ENCODE peak calls at places on chromosomes 2 and 18, in ten cellular contexts. One of them, this sample, is unnamed.

GRCh38 chr2:20501974-20502373 is 55.1 kb downstream of the RHOB start:
- DNase-seq in psoas muscle: peak; percentile 32
- DNase-seq in AG10803: peak; percentile 99
- DNase-seq in foreskin fibroblast: peak; percentile 96
- DNase-seq in keratinocyte: no peak
- DNase-seq in fibroblast of lung: peak; percentile 100
- DNase-seq in cardiac fibroblast: peak; percentile 99
- DNase-seq in CD8-positive, alpha-beta T cell: no peak
- DNase-seq in tibial artery: no peak
- DNase-seq in activated CD8-positive, alpha-beta T cell treated with anti-CD3 and anti-CD28 coated beads for 36 hours: no peak
- DNase-seq in this sample: no peak

GRCh38 chr18:50879302-50880107 is 587 bp downstream of the ME2 start:
- DNase-seq in cardiac fibroblast: peak; percentile 55
- DNase-seq in tibial artery: peak; percentile 25
- DNase-seq in foreskin fibroblast: peak; percentile 65
- DNase-seq in AG10803: peak; percentile 48
- DNase-seq in fibroblast of lung: peak; percentile 62
- DNase-seq in psoas muscle: no peak
- DNase-seq in CD8-positive, alpha-beta T cell: peak; percentile 20
- DNase-seq in keratinocyte: no peak
- DNase-seq in activated CD8-positive, alpha-beta T cell treated with anti-CD3 and anti-CD28 coated beads for 36 hours: peak; percentile 39
- DNase-seq in this sample: peak; percentile 45

GRCh38 chr2:219969508-219969907 is 342.1 kb downstream of the SLC4A3 start:
- DNase-seq in tibial artery: no peak
- DNase-seq in keratinocyte: peak; percentile 82
- DNase-seq in psoas muscle: no peak
- DNase-seq in AG10803: peak; percentile 70
- DNase-seq in foreskin fibroblast: peak; percentile 18
- DNase-seq in cardiac fibroblast: peak; percentile 1
- DNase-seq in CD8-positive, alpha-beta T cell: no peak
- DNase-seq in activated CD8-positive, alpha-beta T cell treated with anti-CD3 and anti-CD28 coated beads for 36 hours: no peak
- DNase-seq in fibroblast of lung: peak; percentile 64
- DNase-seq in this sample: no peak

GRCh38 chr2:160376576-160376975 is 117.0 kb downstream of the RBMS1 start:
- DNase-seq in foreskin fibroblast: peak; percentile 54
- DNase-seq in fibroblast of lung: peak; percentile 70
- DNase-seq in cardiac fibroblast: peak; percentile 94
- DNase-seq in CD8-positive, alpha-beta T cell: no peak
- DNase-seq in keratinocyte: no peak
- DNase-seq in tibial artery: no peak
- DNase-seq in AG10803: peak; percentile 58
- DNase-seq in psoas muscle: no peak
- DNase-seq in activated CD8-positive, alpha-beta T cell treated with anti-CD3 and anti-CD28 coated beads for 36 hours: no peak
- DNase-seq in this sample: no peak

GRCh38 chr2:170013802-170014551 is 164.0 kb upstream of the MYO3B start:
- DNase-seq in AG10803: no peak
- DNase-seq in activated CD8-positive, alpha-beta T cell treated with anti-CD3 and anti-CD28 coated beads for 36 hours: no peak
- DNase-seq in CD8-positive, alpha-beta T cell: no peak
- DNase-seq in tibial artery: no peak
- DNase-seq in psoas muscle: no peak
- DNase-seq in foreskin fibroblast: no peak
- DNase-seq in fibroblast of lung: no peak
- DNase-seq in cardiac fibroblast: no peak
- DNase-seq in keratinocyte: no peak
- DNase-seq in this sample: no peak

GRCh38 chr2:170525566-170525900 is 189.6 kb upstream of the SP5 start:
- DNase-seq in tibial artery: peak; percentile 93
- DNase-seq in AG10803: peak; percentile 95
- DNase-seq in CD8-positive, alpha-beta T cell: no peak
- DNase-seq in activated CD8-positive, alpha-beta T cell treated with anti-CD3 and anti-CD28 coated beads for 36 hours: no peak
- DNase-seq in cardiac fibroblast: peak; percentile 97
- DNase-seq in psoas muscle: peak; percentile 87
- DNase-seq in fibroblast of lung: peak; percentile 97
- DNase-seq in foreskin fibroblast: peak; percentile 98
- DNase-seq in keratinocyte: peak; percentile 41
- DNase-seq in this sample: no peak

GRCh38 chr2:238727585-238728321 is 120.1 kb upstream of the TWIST2 start:
- DNase-seq in AG10803: peak; percentile 99
- DNase-seq in cardiac fibroblast: peak; percentile 60
- DNase-seq in keratinocyte: no peak
- DNase-seq in CD8-positive, alpha-beta T cell: no peak
- DNase-seq in foreskin fibroblast: peak; percentile 96
- DNase-seq in psoas muscle: peak; percentile 83
- DNase-seq in tibial artery: peak; percentile 77
- DNase-seq in fibroblast of lung: peak; percentile 81
- DNase-seq in activated CD8-positive, alpha-beta T cell treated with anti-CD3 and anti-CD28 coated beads for 36 hours: no peak
- DNase-seq in this sample: no peak

GRCh38 chr2:135694711-135695110 is 46.9 kb upstream of the UBXN4 start:
- DNase-seq in CD8-positive, alpha-beta T cell: no peak
- DNase-seq in psoas muscle: no peak
- DNase-seq in keratinocyte: no peak
- DNase-seq in cardiac fibroblast: peak; percentile 37
- DNase-seq in fibroblast of lung: peak; percentile 25
- DNase-seq in activated CD8-positive, alpha-beta T cell treated with anti-CD3 and anti-CD28 coated beads for 36 hours: no peak
- DNase-seq in tibial artery: no peak
- DNase-seq in AG10803: peak; percentile 23
- DNase-seq in foreskin fibroblast: peak; percentile 44
- DNase-seq in this sample: no peak

GRCh38 chr18:11512096-11513030 is 97.0 kb upstream of the SLC35G4 start:
- DNase-seq in AG10803: peak; percentile 21
- DNase-seq in cardiac fibroblast: peak; percentile 23
- DNase-seq in keratinocyte: no peak
- DNase-seq in activated CD8-positive, alpha-beta T cell treated with anti-CD3 and anti-CD28 coated beads for 36 hours: no peak
- DNase-seq in fibroblast of lung: peak; percentile 27
- DNase-seq in CD8-positive, alpha-beta T cell: no peak
- DNase-seq in psoas muscle: no peak
- DNase-seq in foreskin fibroblast: peak; percentile 65
- DNase-seq in tibial artery: no peak
- DNase-seq in this sample: no peak

GRCh38 chr2:66440692-66441091 is 5.8 kb downstream of the MEIS1 start:
- DNase-seq in CD8-positive, alpha-beta T cell: no peak
- DNase-seq in cardiac fibroblast: peak; percentile 60
- DNase-seq in psoas muscle: peak; percentile 61
- DNase-seq in tibial artery: no peak
- DNase-seq in keratinocyte: no peak
- DNase-seq in foreskin fibroblast: peak; percentile 74
- DNase-seq in fibroblast of lung: peak; percentile 70
- DNase-seq in AG10803: peak; percentile 47
- DNase-seq in activated CD8-positive, alpha-beta T cell treated with anti-CD3 and anti-CD28 coated beads for 36 hours: no peak
- DNase-seq in this sample: no peak

GRCh38 chr2:125491663-125492062 is 1164.3 kb upstream of the GYPC start:
- DNase-seq in foreskin fibroblast: no peak
- DNase-seq in AG10803: no peak
- DNase-seq in cardiac fibroblast: no peak
- DNase-seq in CD8-positive, alpha-beta T cell: no peak
- DNase-seq in psoas muscle: no peak
- DNase-seq in fibroblast of lung: no peak
- DNase-seq in tibial artery: no peak
- DNase-seq in keratinocyte: no peak
- DNase-seq in activated CD8-positive, alpha-beta T cell treated with anti-CD3 and anti-CD28 coated beads for 36 hours: no peak
- DNase-seq in this sample: no peak

GRCh38 chr2:234550511-234551107 is 53.7 kb upstream of the ARL4C start:
- DNase-seq in CD8-positive, alpha-beta T cell: peak; percentile 52
- DNase-seq in fibroblast of lung: peak; percentile 81
- DNase-seq in psoas muscle: peak; percentile 73
- DNase-seq in cardiac fibroblast: peak; percentile 88
- DNase-seq in AG10803: peak; percentile 96
- DNase-seq in tibial artery: peak; percentile 57
- DNase-seq in foreskin fibroblast: peak; percentile 86
- DNase-seq in activated CD8-positive, alpha-beta T cell treated with anti-CD3 and anti-CD28 coated beads for 36 hours: peak; percentile 66
- DNase-seq in keratinocyte: peak; percentile 46
- DNase-seq in this sample: peak; percentile 77

GRCh38 chr2:185526156-185526555 is 212.4 kb upstream of the FSIP2 start:
- DNase-seq in foreskin fibroblast: no peak
- DNase-seq in cardiac fibroblast: no peak
- DNase-seq in AG10803: no peak
- DNase-seq in keratinocyte: no peak
- DNase-seq in CD8-positive, alpha-beta T cell: no peak
- DNase-seq in psoas muscle: no peak
- DNase-seq in tibial artery: no peak
- DNase-seq in activated CD8-positive, alpha-beta T cell treated with anti-CD3 and anti-CD28 coated beads for 36 hours: no peak
- DNase-seq in fibroblast of lung: no peak
- DNase-seq in this sample: no peak

GRCh38 chr2:185522472-185522871 is 216.1 kb upstream of the FSIP2 start:
- DNase-seq in foreskin fibroblast: no peak
- DNase-seq in fibroblast of lung: no peak
- DNase-seq in tibial artery: no peak
- DNase-seq in psoas muscle: no peak
- DNase-seq in CD8-positive, alpha-beta T cell: no peak
- DNase-seq in AG10803: no peak
- DNase-seq in keratinocyte: no peak
- DNase-seq in activated CD8-positive, alpha-beta T cell treated with anti-CD3 and anti-CD28 coated beads for 36 hours: no peak
- DNase-seq in cardiac fibroblast: no peak
- DNase-seq in this sample: no peak
- TF ChIP-seq CTCF in foreskin fibroblast: no peak
- TF ChIP-seq CTCF in fibroblast of lung: no peak
- TF ChIP-seq CTCF in tibial artery: no peak
- TF ChIP-seq CTCF in psoas muscle: no peak
- TF ChIP-seq CTCF in CD8-positive, alpha-beta T cell: no peak
- TF ChIP-seq CTCF in AG10803: no peak
- TF ChIP-seq CTCF in keratinocyte: no peak
- TF ChIP-seq CTCF in activated CD8-positive, alpha-beta T cell treated with anti-CD3 and anti-CD28 coated beads for 36 hours: no peak
- TF ChIP-seq CTCF in cardiac fibroblast: no peak
- TF ChIP-seq CTCF in this sample: peak; percentile 32

GRCh38 chr2:175135177-175135576 is 32.8 kb downstream of the ATF2 start:
- DNase-seq in activated CD8-positive, alpha-beta T cell treated with anti-CD3 and anti-CD28 coated beads for 36 hours: no peak
- DNase-seq in psoas muscle: no peak
- DNase-seq in fibroblast of lung: no peak
- DNase-seq in AG10803: no peak
- DNase-seq in cardiac fibroblast: no peak
- DNase-seq in CD8-positive, alpha-beta T cell: no peak
- DNase-seq in foreskin fibroblast: no peak
- DNase-seq in tibial artery: no peak
- DNase-seq in keratinocyte: no peak
- DNase-seq in this sample: no peak
- TF ChIP-seq CTCF in activated CD8-positive, alpha-beta T cell treated with anti-CD3 and anti-CD28 coated beads for 36 hours: no peak
- TF ChIP-seq CTCF in psoas muscle: no peak
- TF ChIP-seq CTCF in fibroblast of lung: no peak
- TF ChIP-seq CTCF in AG10803: no peak
- TF ChIP-seq CTCF in cardiac fibroblast: no peak
- TF ChIP-seq CTCF in CD8-positive, alpha-beta T cell: no peak
- TF ChIP-seq CTCF in foreskin fibroblast: no peak
- TF ChIP-seq CTCF in tibial artery: no peak
- TF ChIP-seq CTCF in keratinocyte: no peak
- TF ChIP-seq CTCF in this sample: no peak

GRCh38 chr2:109683452-109683851 is 69.3 kb downstream of the SOWAHC start:
- DNase-seq in CD8-positive, alpha-beta T cell: no peak
- DNase-seq in keratinocyte: no peak
- DNase-seq in activated CD8-positive, alpha-beta T cell treated with anti-CD3 and anti-CD28 coated beads for 36 hours: no peak
- DNase-seq in psoas muscle: no peak
- DNase-seq in foreskin fibroblast: no peak
- DNase-seq in tibial artery: no peak
- DNase-seq in AG10803: no peak
- DNase-seq in fibroblast of lung: no peak
- DNase-seq in cardiac fibroblast: no peak
- DNase-seq in this sample: no peak

GRCh38 chr2:109680523-109681297 is 66.5 kb downstream of the SOWAHC start:
- DNase-seq in psoas muscle: no peak
- DNase-seq in CD8-positive, alpha-beta T cell: no peak
- DNase-seq in foreskin fibroblast: no peak
- DNase-seq in tibial artery: no peak
- DNase-seq in fibroblast of lung: no peak
- DNase-seq in AG10803: no peak
- DNase-seq in activated CD8-positive, alpha-beta T cell treated with anti-CD3 and anti-CD28 coated beads for 36 hours: no peak
- DNase-seq in cardiac fibroblast: no peak
- DNase-seq in keratinocyte: no peak
- DNase-seq in this sample: no peak

GRCh38 chr2:109679627-109680026 is 65.5 kb downstream of the SOWAHC start:
- DNase-seq in foreskin fibroblast: no peak
- DNase-seq in psoas muscle: no peak
- DNase-seq in fibroblast of lung: no peak
- DNase-seq in keratinocyte: no peak
- DNase-seq in cardiac fibroblast: no peak
- DNase-seq in tibial artery: no peak
- DNase-seq in activated CD8-positive, alpha-beta T cell treated with anti-CD3 and anti-CD28 coated beads for 36 hours: no peak
- DNase-seq in AG10803: no peak
- DNase-seq in CD8-positive, alpha-beta T cell: no peak
- DNase-seq in this sample: no peak

GRCh38 chr2:109677815-109678580 is 63.8 kb downstream of the SOWAHC start:
- DNase-seq in fibroblast of lung: no peak
- DNase-seq in CD8-positive, alpha-beta T cell: no peak
- DNase-seq in keratinocyte: no peak
- DNase-seq in psoas muscle: no peak
- DNase-seq in foreskin fibroblast: no peak
- DNase-seq in AG10803: no peak
- DNase-seq in tibial artery: no peak
- DNase-seq in activated CD8-positive, alpha-beta T cell treated with anti-CD3 and anti-CD28 coated beads for 36 hours: no peak
- DNase-seq in cardiac fibroblast: no peak
- DNase-seq in this sample: no peak

DNA sequence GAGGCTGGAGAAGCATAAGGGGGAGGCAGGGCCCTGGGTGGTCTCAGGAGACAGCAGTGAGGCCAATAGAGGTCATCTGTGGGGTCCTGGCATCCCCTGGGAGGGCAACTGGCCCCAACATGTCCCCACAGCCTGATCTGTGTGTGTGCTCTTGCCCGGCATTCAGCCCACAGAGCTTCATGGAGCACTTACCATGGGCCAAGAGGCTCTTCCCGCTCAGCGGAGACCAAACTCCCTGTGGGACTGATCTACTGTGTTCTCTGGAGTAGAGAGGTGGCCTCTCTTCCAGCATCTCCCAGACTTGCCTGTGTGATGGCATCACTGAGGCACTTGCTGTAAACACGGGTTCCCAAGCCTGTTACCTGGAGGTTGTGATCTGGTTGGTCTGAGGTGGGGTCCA is 67.5 kb downstream of the SOWAHC start:
- DNase-seq in CD8-positive, alpha-beta T cell: no peak
- DNase-seq in activated CD8-positive, alpha-beta T cell treated with anti-CD3 and anti-CD28 coated beads for 36 hours: no peak
- DNase-seq in tibial artery: no peak
- DNase-seq in keratinocyte: no peak
- DNase-seq in AG10803: no peak
- DNase-seq in psoas muscle: no peak
- DNase-seq in foreskin fibroblast: no peak
- DNase-seq in cardiac fibroblast: no peak
- DNase-seq in fibroblast of lung: no peak
- DNase-seq in this sample: no peak
- TF ChIP-seq CTCF in CD8-positive, alpha-beta T cell: no peak
- TF ChIP-seq CTCF in activated CD8-positive, alpha-beta T cell treated with anti-CD3 and anti-CD28 coated beads for 36 hours: no peak
- TF ChIP-seq CTCF in tibial artery: no peak
- TF ChIP-seq CTCF in keratinocyte: no peak
- TF ChIP-seq CTCF in AG10803: no peak
- TF ChIP-seq CTCF in psoas muscle: no peak
- TF ChIP-seq CTCF in foreskin fibroblast: no peak
- TF ChIP-seq CTCF in cardiac fibroblast: no peak
- TF ChIP-seq CTCF in fibroblast of lung: no peak
- TF ChIP-seq CTCF in this sample: no peak

GRCh38 chr18:9817725-9818422 is 67.9 kb upstream of the TXNDC2 start:
- DNase-seq in cardiac fibroblast: no peak
- DNase-seq in keratinocyte: no peak
- DNase-seq in foreskin fibroblast: no peak
- DNase-seq in tibial artery: no peak
- DNase-seq in CD8-positive, alpha-beta T cell: no peak
- DNase-seq in fibroblast of lung: no peak
- DNase-seq in psoas muscle: no peak
- DNase-seq in activated CD8-positive, alpha-beta T cell treated with anti-CD3 and anti-CD28 coated beads for 36 hours: no peak
- DNase-seq in AG10803: no peak
- DNase-seq in this sample: no peak
- TF ChIP-seq CTCF in cardiac fibroblast: no peak
- TF ChIP-seq CTCF in keratinocyte: no peak
- TF ChIP-seq CTCF in foreskin fibroblast: no peak
- TF ChIP-seq CTCF in tibial artery: no peak
- TF ChIP-seq CTCF in CD8-positive, alpha-beta T cell: no peak
- TF ChIP-seq CTCF in fibroblast of lung: no peak
- TF ChIP-seq CTCF in psoas muscle: no peak
- TF ChIP-seq CTCF in activated CD8-positive, alpha-beta T cell treated with anti-CD3 and anti-CD28 coated beads for 36 hours: no peak
- TF ChIP-seq CTCF in AG10803: no peak
- TF ChIP-seq CTCF in this sample: no peak